ENCODE peak calls at places on chromosomes 5 and 9, in eight cellular contexts. U, F, I, Z, G, H, S and P are unnamed samples.

GRCh38 chr5:154610321-154611154 is 132.5 kb upstream of the HAND1 start:
- DNase-seq in U (peak), F (peak), I (peak), Z (peak), G (peak), H (peak), S (peak), P (peak)

GRCh38 chr5:112574566-112574965 is 155.5 kb upstream of the EPB41L4A start:
- DNase-seq in U (no peak), F (no peak), I (no peak), Z (no peak), G (no peak), H (no peak), S (no peak), P (no peak)

GRCh38 chr9:87594218-87594617 is 96.6 kb downstream of the DAPK1 start:
- DNase-seq in U (no peak), F (no peak), I (peak), Z (no peak), G (no peak), H (no peak), S (no peak), P (peak)

GRCh38 chr5:168076561-168076991 is 214.9 kb upstream of the WWC1 start:
- DNase-seq in U (no peak), F (peak), I (peak), Z (peak), G (peak), H (no peak), S (peak), P (peak)

GRCh38 chr9:18405240-18405639 is 68.7 kb upstream of the ADAMTSL1 start:
- DNase-seq in U (no peak), F (no peak), I (peak), Z (no peak), G (no peak), H (no peak), S (no peak), P (peak)

GRCh38 chr5:27450607-27451006 is 412.2 kb upstream of the CDH9 start:
- DNase-seq in U (no peak), F (no peak), I (peak), Z (no peak), G (no peak), H (no peak), S (no peak), P (peak)

GRCh38 chr9:20872340-20872977 is 159.0 kb downstream of the HACD4 start:
- DNase-seq in U (no peak), F (no peak), I (peak), Z (no peak), G (no peak), H (no peak), S (peak), P (peak)

GRCh38 chr9:99142275-99142674 is 37.4 kb downstream of the TGFBR1 start:
- DNase-seq in U (no peak), F (no peak), I (no peak), Z (no peak), G (no peak), H (no peak), S (no peak), P (no peak)

GRCh38 chr9:72925126-72925810 is 27.6 kb downstream of the ALDH1A1 start:
- DNase-seq in U (no peak), F (no peak), I (no peak), Z (no peak), G (no peak), H (no peak), S (no peak), P (peak)

GRCh38 chr5:58114324-58114723 is 345.6 kb downstream of the PLK2 start:
- DNase-seq in U (no peak), F (no peak), I (peak), Z (no peak), G (no peak), H (no peak), S (peak), P (peak)

GRCh38 chr5:150350524-150351344 is 6.8 kb upstream of the TCOF1 start:
- DNase-seq in U (peak), F (peak), I (peak), Z (peak), G (peak), H (peak), S (peak), P (peak)

GRCh38 chr5:965604-966344 is 42.8 kb upstream of the NKD2 start:
- DNase-seq in U (peak), F (no peak), I (no peak), Z (no peak), G (no peak), H (no peak), S (no peak), P (no peak)
- H3K4me3 ChIP-seq in U (no peak), F (no peak), I (no peak), Z (no peak), G (no peak), H (no peak), S (no peak), P (no peak)

GRCh38 chr5:170892201-170892600 is 30.4 kb downstream of the RANBP17 start:
- DNase-seq in U (no peak), F (no peak), I (peak), Z (no peak), G (no peak), H (no peak), S (peak), P (peak)

DNA sequence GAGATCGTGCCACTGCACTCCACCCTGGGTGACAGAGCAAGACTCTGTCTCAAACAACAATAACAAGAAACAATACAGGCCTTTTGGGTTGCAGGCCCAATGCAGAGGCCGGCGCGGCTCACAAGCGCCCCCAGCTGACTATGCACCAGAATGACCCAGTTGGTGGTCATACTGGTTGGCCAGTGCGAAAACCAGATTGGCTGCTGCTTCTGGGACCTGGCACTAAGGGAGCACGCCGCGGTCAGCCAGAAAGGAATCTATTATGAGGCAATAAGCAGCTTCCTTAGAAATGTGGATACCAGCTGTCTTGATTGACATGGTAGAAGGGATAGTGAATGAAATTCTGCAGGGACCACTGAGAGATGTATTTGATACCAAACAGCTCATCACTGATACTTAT is 35.0 kb downstream of the RANBP17 start:
- DNase-seq in U (peak), F (peak), I (peak), Z (peak), G (no peak), H (no peak), S (no peak), P (peak)
- TF ChIP-seq CTCF in U (peak), F (peak), I (peak), Z (peak), G (no peak), H (no peak), S (peak), P (peak)

GRCh38 chr5:2740051-2740848 is 11.2 kb downstream of the IRX2 start:
- DNase-seq in U (peak), F (no peak), I (no peak), Z (peak), G (no peak), H (no peak), S (no peak), P (no peak)

GRCh38 chr5:2739360-2740050 is 12.0 kb downstream of the IRX2 start:
- DNase-seq in U (peak), F (no peak), I (no peak), Z (peak), G (no peak), H (no peak), S (no peak), P (no peak)

GRCh38 chr5:2741946-2742345 is 9.5 kb downstream of the IRX2 start:
- DNase-seq in U (no peak), F (no peak), I (no peak), Z (no peak), G (no peak), H (no peak), S (no peak), P (no peak)

GRCh38 chr5:2742921-2743679 is 8.4 kb downstream of the IRX2 start:
- DNase-seq in U (no peak), F (no peak), I (no peak), Z (peak), G (peak), H (no peak), S (no peak), P (no peak)

GRCh38 chr5:2740849-2741555 is 10.5 kb downstream of the IRX2 start:
- DNase-seq in U (no peak), F (no peak), I (no peak), Z (no peak), G (no peak), H (no peak), S (no peak), P (no peak)
- H3K4me3 ChIP-seq in U (peak), F (no peak), I (no peak), Z (no peak), G (no peak), H (no peak), S (no peak), P (no peak)

DNA sequence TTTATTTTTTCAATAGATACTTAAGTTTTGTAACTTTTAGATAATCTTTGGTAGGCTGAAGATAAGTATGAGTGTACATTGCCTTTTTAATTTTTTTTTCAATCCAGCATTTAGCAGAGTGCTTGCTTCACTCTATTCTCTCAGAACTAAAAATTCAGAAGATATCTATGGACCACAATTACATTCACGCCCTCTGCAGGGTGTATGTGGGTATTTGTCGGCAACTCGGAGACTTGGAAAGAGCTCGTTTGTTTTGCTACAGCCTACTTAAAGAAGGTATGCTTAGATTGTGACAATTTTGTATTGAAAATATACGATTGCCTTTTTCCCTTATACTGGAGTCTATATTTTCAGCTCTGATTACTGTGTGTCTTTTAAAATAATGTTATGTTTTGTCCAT is 43.8 kb downstream of the ICE1 start:
- DNase-seq in U (no peak), F (no peak), I (no peak), Z (no peak), G (no peak), H (no peak), S (no peak), P (no peak)
- TF ChIP-seq CTCF in U (no peak), F (no peak), I (no peak), Z (no peak), G (no peak), H (no peak), S (no peak), P (no peak)

DNA sequence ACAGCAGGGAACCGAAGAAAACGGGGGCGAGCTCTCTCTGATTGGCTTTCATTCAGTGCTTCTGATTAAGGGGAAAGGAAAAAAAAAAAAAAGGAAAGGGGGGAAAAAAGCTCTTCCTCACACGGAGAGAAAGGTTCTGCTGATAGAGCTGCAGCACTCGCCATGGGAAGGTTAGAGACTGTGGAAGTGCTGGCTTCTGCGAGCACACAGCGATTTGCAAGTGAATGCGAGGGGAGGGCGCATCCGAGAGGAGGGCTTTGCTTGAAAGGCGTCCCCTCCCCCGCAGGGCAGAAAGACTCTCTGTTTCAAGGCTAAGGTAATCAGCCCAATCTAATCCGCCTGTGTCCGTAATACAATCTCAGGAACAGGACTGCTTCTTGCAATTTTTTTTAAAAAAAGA is at the start of gene CDH10:
- DNase-seq in U (no peak), F (no peak), I (no peak), Z (peak), G (no peak), H (no peak), S (no peak), P (peak)
- H3K4me3 ChIP-seq in U (peak), F (no peak), I (no peak), Z (peak), G (peak), H (no peak), S (no peak), P (peak)

DNA sequence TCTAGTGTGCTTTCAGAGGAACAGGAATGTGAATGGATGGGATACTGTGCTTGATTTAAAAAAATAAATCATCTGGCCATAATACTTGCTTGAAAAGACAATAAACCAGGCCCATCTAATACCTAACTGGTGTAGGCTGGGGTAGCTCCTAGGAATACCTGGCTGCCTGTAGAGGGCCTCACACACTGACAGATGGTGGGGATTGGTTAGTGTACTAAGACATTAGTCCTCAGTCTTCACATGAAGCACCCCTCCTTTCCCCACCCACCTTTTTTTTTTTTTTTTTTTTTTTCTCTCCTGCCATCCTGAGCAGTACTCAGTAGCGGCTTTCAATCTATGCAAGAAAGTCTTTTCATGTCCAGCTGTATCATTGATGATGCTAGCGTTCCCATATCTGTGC is 130.5 kb downstream of the ADGRV1 start:
- DNase-seq in U (no peak), F (no peak), I (no peak), Z (peak), G (no peak), H (no peak), S (no peak), P (no peak)
- TF ChIP-seq CTCF in U (no peak), F (no peak), I (no peak), Z (peak), G (no peak), H (no peak), S (no peak), P (no peak)

GRCh38 chr9:125700791-125701190 is 6.2 kb downstream of the MAPKAP1 start:
- DNase-seq in U (no peak), F (no peak), I (peak), Z (no peak), G (no peak), H (no peak), S (no peak), P (no peak)
- H3K4me3 ChIP-seq in U (no peak), F (no peak), I (no peak), Z (no peak), G (no peak), H (no peak), S (no peak), P (no peak)

DNA sequence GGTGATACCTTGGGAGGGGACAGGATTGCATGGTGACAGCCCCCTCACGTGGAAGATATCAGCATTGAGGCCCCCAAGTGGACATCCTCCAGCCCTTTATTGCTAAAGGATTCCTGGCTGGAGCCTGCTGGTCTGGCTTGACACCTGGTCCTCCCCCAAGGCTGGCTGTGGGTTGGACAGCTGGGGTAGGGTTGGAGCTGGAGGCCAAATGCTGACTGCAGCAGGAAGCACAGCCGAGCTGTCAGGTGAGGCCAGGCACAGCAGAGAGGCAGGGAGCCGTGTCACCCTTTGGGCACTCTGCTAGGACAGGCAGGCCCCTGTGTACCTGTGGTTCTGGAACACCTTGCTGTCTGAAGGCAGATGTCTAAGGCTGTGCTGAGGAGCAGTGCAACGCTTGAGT is 2.2 kb downstream of the CACFD1 start:
- DNase-seq in U (no peak), F (no peak), I (no peak), Z (peak), G (no peak), H (no peak), S (no peak), P (no peak)
- TF ChIP-seq CTCF in U (no peak), F (no peak), I (no peak), Z (peak), G (no peak), H (no peak), S (no peak), P (no peak)

DNA sequence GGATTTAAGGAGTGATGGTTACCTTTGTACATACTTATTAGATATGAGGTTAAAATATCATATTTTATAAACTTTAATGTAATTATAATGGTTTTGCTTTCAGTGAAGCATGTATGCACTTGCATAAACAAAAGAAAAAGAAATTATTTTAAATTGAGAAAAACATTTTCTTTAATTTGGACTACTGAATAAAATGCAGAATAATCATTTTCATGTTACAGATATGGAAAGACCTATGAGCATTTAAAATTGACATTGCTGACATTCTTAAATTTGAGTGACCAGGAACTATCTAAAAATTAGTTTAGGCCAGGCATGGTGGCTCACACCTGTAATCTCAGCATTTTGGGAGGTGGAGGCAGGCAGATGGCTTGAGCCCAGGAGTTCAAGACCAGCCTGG is 49.2 kb downstream of the LIX1 start:
- DNase-seq in U (no peak), F (no peak), I (no peak), Z (no peak), G (no peak), H (no peak), S (no peak), P (no peak)
- H3K4me3 ChIP-seq in U (no peak), F (no peak), I (no peak), Z (no peak), G (no peak), H (no peak), S (no peak), P (no peak)